ENCODE peak calls at places on chromosomes 11 and 22, in seven cellular contexts. F is K562, E is upper lobe of left lung, L is GM12878, G is heart left ventricle, Y is suprapubic skin, P is A549. O is an unnamed sample.

GRCh38 chr22:44237290-44237689 is 56.6 kb downstream of the PARVG start:
- DNase-seq in P (no peak), E (no peak), G (no peak), L (no peak), Y (no peak), F (no peak), O (no peak)

GRCh38 chr11:57905439-57905838 is 118.2 kb upstream of the OR9Q1 start:
- DNase-seq in P (no peak), Y (no peak), F (no peak), L (no peak), G (no peak), E (no peak), O (no peak)

GRCh38 chr22:37822079-37822833 is 926 bp upstream of the GALR3 start:
- DNase-seq in L (no peak), E (no peak), P (no peak), Y (no peak), G (no peak), F (no peak), O (no peak)

GRCh38 chr22:29524440-29525191 is 28.9 kb downstream of the THOC5 start:
- DNase-seq in F (no peak), P (peak), G (peak), L (no peak), Y (no peak), E (no peak), O (no peak)

GRCh38 chr22:49756656-49757055 is 71.0 kb downstream of the BRD1 start:
- DNase-seq in Y (no peak), P (no peak), G (no peak), E (peak), L (no peak), F (no peak), O (peak)

GRCh38 chr22:36375071-36375980 is 12.4 kb downstream of the MYH9 start:
- DNase-seq in P (no peak), Y (no peak), F (no peak), E (peak), G (peak), L (no peak), O (no peak)

GRCh38 chr11:114192841-114193389 is 103.3 kb upstream of the NNMT start:
- DNase-seq in Y (no peak), G (no peak), P (no peak), L (no peak), E (no peak), F (no peak), O (no peak)

GRCh38 chr11:102347526-102348331 is 715 bp downstream of the BIRC2 start:
- DNase-seq in G (no peak), Y (no peak), L (no peak), E (peak), F (no peak), P (no peak), O (no peak)

GRCh38 chr11:78298216-78298860 is 109.6 kb downstream of the USP35 start:
- DNase-seq in E (no peak), F (no peak), P (no peak), G (no peak), Y (no peak), L (no peak), O (no peak)

DNA sequence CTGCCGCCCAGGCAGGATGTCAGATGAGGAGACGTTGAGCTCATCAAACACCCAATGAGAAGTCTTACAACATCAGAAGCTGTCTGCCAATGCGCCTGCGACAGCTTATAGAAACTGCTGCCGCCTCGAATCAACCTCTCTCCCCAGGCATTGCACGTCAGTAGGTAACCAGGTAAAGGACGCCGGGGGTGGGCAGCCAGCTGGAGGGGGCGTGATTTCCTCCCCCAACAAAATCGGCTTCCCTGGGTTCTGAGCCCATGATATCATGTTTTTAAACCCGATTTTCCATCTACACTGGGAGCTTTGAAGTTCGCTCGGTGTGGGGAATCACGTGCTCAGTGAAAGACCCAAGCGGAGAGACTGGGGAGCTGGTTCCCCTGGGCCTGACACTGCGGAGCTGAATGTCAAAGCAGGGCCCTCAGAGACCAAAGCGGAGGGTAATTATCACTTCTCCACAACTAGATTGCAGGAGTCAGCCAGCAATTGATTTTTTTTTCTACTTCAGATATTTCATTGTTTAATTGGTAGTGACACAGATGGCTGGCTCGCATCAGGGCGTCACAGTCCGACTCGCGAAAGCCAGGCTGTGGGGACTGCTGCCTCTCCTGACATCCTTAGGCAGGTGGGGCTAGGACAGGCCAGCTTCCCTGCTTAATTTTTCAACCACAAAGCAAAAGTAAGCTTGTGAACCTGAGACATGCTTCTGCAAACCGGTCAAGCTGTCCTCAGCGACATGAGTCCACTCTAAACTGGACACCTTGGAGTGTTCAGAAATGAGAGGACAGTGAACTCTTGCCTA is 15.4 kb downstream of the FAM83F start:
- DNase-seq in G (peak), P (no peak), E (no peak), Y (no peak), F (no peak), L (no peak), O (no peak)
- H3K4me3 ChIP-seq in G (no peak), P (no peak), E (no peak), Y (no peak), F (no peak), L (no peak), O (no peak)

DNA sequence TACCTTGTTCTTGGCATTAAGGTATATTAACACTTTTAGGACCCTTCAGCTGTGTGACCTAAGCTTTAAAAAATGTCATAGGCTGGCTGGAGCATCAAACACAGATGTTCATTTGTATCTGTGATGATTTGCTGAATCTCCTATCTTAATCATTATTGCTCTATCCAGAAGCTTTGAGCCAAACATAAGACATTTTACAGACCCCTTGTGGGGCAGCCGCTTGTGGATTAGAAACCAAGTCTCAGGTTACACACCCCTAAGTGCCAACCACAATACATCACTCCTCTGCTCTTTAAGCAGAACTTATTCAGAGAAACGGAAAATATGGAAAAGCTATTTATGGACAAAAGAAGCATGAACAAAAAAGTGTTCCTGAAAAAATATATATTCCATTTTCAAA is 394.2 kb upstream of the CCDC90B start:
- DNase-seq in Y (no peak), P (no peak), E (no peak), G (no peak), L (no peak), F (no peak), O (no peak)
- TF ChIP-seq POLR2A in Y (no peak), P (no peak), E (no peak), G (no peak), L (no peak), F (no peak), O (no peak)

GRCh38 chr11:86459002-86459385 is 84.3 kb downstream of the CCDC81 start:
- DNase-seq in Y (no peak), L (no peak), P (no peak), G (no peak), F (no peak), E (no peak), O (no peak)

GRCh38 chr11:86458294-86459001 is 83.8 kb downstream of the CCDC81 start:
- DNase-seq in G (no peak), Y (no peak), L (no peak), P (no peak), F (no peak), E (no peak), O (peak)

GRCh38 chr11:86456075-86456939 is 81.6 kb downstream of the CCDC81 start:
- DNase-seq in P (peak), F (peak), L (peak), E (peak), G (peak), Y (peak), O (peak)

GRCh38 chr11:86449993-86450629 is 75.4 kb downstream of the CCDC81 start:
- DNase-seq in Y (no peak), E (no peak), G (no peak), F (no peak), L (no peak), P (no peak), O (no peak)

GRCh38 chr11:86453290-86454030 is 78.8 kb downstream of the CCDC81 start:
- DNase-seq in Y (no peak), E (no peak), F (no peak), L (no peak), G (no peak), P (no peak), O (no peak)
- TF ChIP-seq CTCF in Y (no peak), E (no peak), F (no peak), L (no peak), G (no peak), P (no peak), O (no peak)

GRCh38 chr11:64359712-64360402 is 895 bp downstream of the RPS6KA4 start:
- DNase-seq in E (peak), G (peak), P (no peak), Y (peak), L (no peak), F (peak), O (no peak)

GRCh38 chr11:64362339-64362738 is 3.4 kb downstream of the RPS6KA4 start:
- DNase-seq in F (no peak), L (no peak), Y (no peak), E (no peak), P (no peak), G (no peak), O (no peak)

GRCh38 chr11:64358907-64359711 is at the start of gene RPS6KA4:
- DNase-seq in F (peak), E (peak), P (peak), G (peak), L (no peak), Y (peak), O (no peak)

GRCh38 chr11:64361659-64362058 is 2.7 kb downstream of the RPS6KA4 start:
- DNase-seq in E (no peak), P (no peak), G (no peak), F (no peak), L (no peak), Y (no peak), O (no peak)

DNA sequence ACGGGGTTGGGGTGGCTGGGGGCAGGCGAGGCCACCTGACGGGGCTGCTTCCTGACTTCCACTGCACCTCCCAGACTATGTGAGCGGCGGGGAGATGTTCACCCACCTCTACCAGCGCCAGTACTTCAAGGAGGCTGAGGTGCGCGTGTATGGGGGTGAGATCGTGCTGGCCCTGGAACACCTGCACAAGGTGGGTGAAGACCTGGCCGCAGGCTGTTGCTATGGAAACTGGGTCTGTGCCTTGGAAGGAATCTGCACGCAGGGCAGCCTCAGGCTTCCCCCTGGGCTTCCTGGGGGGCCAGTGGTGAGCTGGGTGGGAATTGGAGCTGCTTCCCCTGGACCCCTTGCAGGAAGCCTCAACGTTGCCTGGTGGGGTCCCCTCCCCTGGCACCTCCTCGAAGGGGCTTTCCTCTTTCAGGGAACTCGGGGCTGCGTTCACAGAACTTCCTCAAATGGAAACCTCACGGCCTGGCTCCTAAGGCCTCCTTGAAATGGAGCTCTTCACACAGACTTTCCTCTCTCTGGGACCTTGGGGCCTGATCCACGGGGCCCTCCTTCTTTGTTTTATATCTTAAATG is 1.5 kb downstream of the RPS6KA4 start:
- DNase-seq in Y (no peak), G (no peak), P (no peak), F (no peak), E (no peak), L (no peak), O (no peak)
- H3K4me3 ChIP-seq in Y (peak), G (no peak), P (no peak), F (no peak), E (peak), L (peak), O (no peak)

DNA sequence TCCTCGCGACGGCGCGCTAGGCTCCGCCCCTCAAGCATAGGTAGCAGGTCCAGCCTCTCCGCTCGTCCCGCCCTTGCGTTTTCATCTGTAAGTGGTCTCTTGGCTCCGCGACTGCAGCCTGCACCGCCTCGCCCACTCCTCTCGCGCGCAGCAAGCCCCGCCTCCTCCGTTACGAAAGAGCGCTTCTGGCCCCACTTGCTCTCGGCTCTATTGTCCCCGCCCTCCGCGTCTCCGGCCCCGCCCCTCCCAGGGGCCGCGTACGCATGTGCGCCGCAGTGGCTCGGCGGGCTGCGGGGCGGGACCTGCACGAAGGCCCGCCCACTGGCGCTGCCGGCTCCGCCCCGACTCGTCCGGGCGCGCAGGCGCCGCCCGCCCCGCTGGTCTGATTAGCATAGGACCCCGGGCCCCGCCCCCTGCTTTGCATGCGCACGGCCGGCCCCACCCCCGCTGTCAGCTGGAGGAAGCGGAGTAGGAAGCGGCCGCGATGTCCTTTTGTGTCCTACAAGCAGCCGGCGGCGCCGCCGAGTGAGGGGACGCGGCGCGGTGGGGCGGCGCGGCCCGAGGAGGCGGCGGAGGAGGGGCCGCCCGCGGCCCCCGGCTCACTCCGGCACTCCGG is at the start of gene ESRRA:
- DNase-seq in P (peak), E (peak), L (peak), Y (peak), F (peak), G (peak), O (peak)
- TF ChIP-seq POLR2A in P (peak), E (no peak), L (peak), Y (no peak), F (no peak), G (peak), O (no peak)

DNA sequence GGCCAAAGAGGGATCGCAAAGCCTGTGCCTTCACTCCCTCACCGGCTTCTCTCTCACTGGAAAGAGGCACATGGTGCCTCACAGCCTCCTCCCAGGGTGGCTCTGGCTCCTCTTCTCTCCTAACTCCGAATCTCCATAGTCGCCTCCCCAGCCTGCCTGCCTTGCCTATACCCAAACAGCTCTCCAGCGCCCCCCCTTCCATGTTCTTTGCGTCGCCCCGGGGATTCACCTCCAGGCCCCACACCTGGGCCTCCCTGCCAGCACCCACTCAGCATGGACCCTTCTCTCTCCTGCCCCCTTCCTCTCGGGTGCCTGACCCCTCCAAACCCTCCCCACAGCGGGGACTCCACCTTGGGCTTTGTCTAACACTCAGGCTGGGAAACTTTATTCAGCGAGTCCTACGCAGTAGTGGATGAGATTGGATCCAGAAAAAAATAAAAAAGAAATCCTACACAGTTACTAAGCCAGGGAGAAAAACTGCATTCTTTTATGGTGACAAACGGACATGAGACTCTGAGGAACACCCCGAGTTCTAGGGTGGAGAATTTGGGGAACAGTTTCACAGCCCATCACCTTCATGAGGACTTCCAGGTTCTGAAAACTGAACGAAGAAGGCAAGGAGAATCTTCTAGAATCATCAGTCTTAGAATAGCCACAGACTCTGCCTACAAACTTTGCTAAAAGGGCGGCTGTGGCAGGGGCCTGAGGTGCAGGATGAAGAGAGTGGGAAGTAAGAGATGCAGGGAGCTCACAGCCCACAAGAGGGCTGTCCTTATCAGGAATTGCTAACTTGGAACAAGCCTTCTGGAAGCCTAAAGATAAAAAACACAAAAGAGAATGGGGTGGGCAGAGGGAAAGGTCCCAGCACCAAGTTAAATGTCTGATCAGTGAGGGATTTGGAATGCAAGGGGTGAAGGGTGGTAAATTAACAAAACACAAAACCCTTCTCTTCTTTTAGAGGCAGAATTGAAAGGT is 5.3 kb downstream of the PPM1F start:
- DNase-seq in G (peak), E (no peak), L (no peak), F (peak), P (no peak), Y (no peak), O (no peak)
- TF ChIP-seq CTCF in G (no peak), E (peak), L (peak), F (peak), P (peak), Y (peak), O (no peak)

DNA sequence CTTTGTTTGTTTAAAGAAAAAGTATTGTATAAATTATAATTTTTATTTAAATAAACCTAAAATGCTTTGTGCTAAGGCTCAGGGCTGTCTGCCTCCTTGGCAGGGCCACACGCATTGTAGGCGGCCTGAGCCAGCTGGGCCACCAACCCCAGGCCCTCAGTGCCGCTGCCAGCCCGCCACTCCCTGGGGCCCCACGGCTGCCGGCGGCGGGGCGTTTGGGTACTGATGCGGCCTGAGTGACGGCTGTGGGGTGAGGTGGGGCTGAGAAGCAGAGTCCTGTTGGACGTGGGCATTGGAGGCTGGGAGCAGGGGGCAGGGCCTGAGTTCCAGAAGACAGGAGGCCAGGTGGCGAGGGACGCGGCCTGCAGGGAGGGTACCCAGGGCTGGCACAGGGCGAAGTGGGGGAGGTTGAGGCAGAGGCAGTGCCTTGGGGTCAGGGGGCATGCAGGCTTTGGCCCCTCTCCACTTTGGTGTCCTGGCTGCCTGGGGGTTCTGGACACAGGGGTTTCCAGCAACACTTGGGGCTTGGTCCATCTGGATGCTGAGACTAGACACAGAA is 58.3 kb downstream of the CERK start:
- DNase-seq in L (no peak), Y (no peak), G (no peak), F (no peak), P (no peak), E (no peak), O (no peak)
- H3K4me3 ChIP-seq in L (no peak), Y (no peak), G (no peak), F (no peak), P (no peak), E (no peak), O (no peak)

GRCh38 chr11:394034-394857 is at the start of gene PKP3:
- DNase-seq in F (peak), L (no peak), E (peak), G (peak), P (peak), Y (no peak), O (peak)
- TF ChIP-seq POLR2A in F (peak), L (no peak), E (no peak), G (no peak), P (peak), Y (no peak), O (no peak)